ENCODE peak calls at places on chromosomes 2 and 18, in ten cellular contexts. One of them, this sample, is unnamed.

GRCh38 chr2:89833116-89833779 is 1141.8 kb downstream of the RPIA start:
- DNase-seq in PC-3: no peak
- DNase-seq in left ventricle myocardium inferior: no peak
- DNase-seq in cardiac muscle cell: no peak
- DNase-seq in astrocyte: no peak
- DNase-seq in tibial nerve: no peak
- DNase-seq in neural progenitor cell: no peak
- DNase-seq in CD8-positive, alpha-beta T cell: no peak
- DNase-seq in stomach: no peak
- DNase-seq in gastrocnemius medialis: no peak
- DNase-seq in this sample: no peak

GRCh38 chr18:10353791-10354190 is 100.6 kb upstream of the APCDD1 start:
- DNase-seq in CD8-positive, alpha-beta T cell: no peak
- DNase-seq in PC-3: peak; percentile 13
- DNase-seq in astrocyte: peak; percentile 92
- DNase-seq in left ventricle myocardium inferior: no peak
- DNase-seq in cardiac muscle cell: no peak
- DNase-seq in tibial nerve: no peak
- DNase-seq in stomach: no peak
- DNase-seq in neural progenitor cell: no peak
- DNase-seq in gastrocnemius medialis: no peak
- DNase-seq in this sample: no peak

GRCh38 chr18:34661464-34662087 is 48.5 kb upstream of the DTNA start:
- DNase-seq in cardiac muscle cell: peak; percentile 59
- DNase-seq in tibial nerve: no peak
- DNase-seq in neural progenitor cell: peak; percentile 61
- DNase-seq in stomach: no peak
- DNase-seq in gastrocnemius medialis: no peak
- DNase-seq in left ventricle myocardium inferior: no peak
- DNase-seq in astrocyte: peak; percentile 22
- DNase-seq in PC-3: peak; percentile 50
- DNase-seq in CD8-positive, alpha-beta T cell: no peak
- DNase-seq in this sample: no peak

GRCh38 chr2:237128026-237128703 is 42.5 kb downstream of the COPS8 start:
- DNase-seq in astrocyte: peak; percentile 99
- DNase-seq in cardiac muscle cell: no peak
- DNase-seq in stomach: peak; percentile 77
- DNase-seq in gastrocnemius medialis: peak; percentile 94
- DNase-seq in left ventricle myocardium inferior: peak; percentile 86
- DNase-seq in tibial nerve: peak; percentile 95
- DNase-seq in CD8-positive, alpha-beta T cell: peak; percentile 5
- DNase-seq in PC-3: peak; percentile 93
- DNase-seq in neural progenitor cell: peak; percentile 44
- DNase-seq in this sample: peak; percentile 93

GRCh38 chr18:77191241-77191751 is 58.4 kb upstream of the GALR1 start:
- DNase-seq in left ventricle myocardium inferior: no peak
- DNase-seq in neural progenitor cell: peak; percentile 10
- DNase-seq in CD8-positive, alpha-beta T cell: no peak
- DNase-seq in gastrocnemius medialis: no peak
- DNase-seq in astrocyte: peak; percentile 84
- DNase-seq in PC-3: no peak
- DNase-seq in stomach: no peak
- DNase-seq in cardiac muscle cell: no peak
- DNase-seq in tibial nerve: no peak
- DNase-seq in this sample: no peak

GRCh38 chr2:69494126-69494525 is 56.9 kb upstream of the NFU1 start:
- DNase-seq in PC-3: peak; percentile 27
- DNase-seq in cardiac muscle cell: no peak
- DNase-seq in astrocyte: no peak
- DNase-seq in stomach: no peak
- DNase-seq in neural progenitor cell: no peak
- DNase-seq in gastrocnemius medialis: no peak
- DNase-seq in tibial nerve: no peak
- DNase-seq in left ventricle myocardium inferior: no peak
- DNase-seq in CD8-positive, alpha-beta T cell: no peak
- DNase-seq in this sample: no peak

GRCh38 chr2:111930404-111930803 is 32.0 kb downstream of the MERTK start:
- DNase-seq in neural progenitor cell: no peak
- DNase-seq in stomach: no peak
- DNase-seq in tibial nerve: no peak
- DNase-seq in CD8-positive, alpha-beta T cell: no peak
- DNase-seq in cardiac muscle cell: no peak
- DNase-seq in left ventricle myocardium inferior: no peak
- DNase-seq in gastrocnemius medialis: no peak
- DNase-seq in astrocyte: no peak
- DNase-seq in PC-3: no peak
- DNase-seq in this sample: no peak

GRCh38 chr2:13252615-13253014 is 535.9 kb downstream of the TRIB2 start:
- DNase-seq in CD8-positive, alpha-beta T cell: no peak
- DNase-seq in neural progenitor cell: no peak
- DNase-seq in left ventricle myocardium inferior: no peak
- DNase-seq in astrocyte: no peak
- DNase-seq in gastrocnemius medialis: no peak
- DNase-seq in PC-3: no peak
- DNase-seq in tibial nerve: no peak
- DNase-seq in stomach: no peak
- DNase-seq in cardiac muscle cell: no peak
- DNase-seq in this sample: no peak

GRCh38 chr18:75209952-75210261 is 690 bp upstream of the TSHZ1 start:
- DNase-seq in neural progenitor cell: peak; percentile 48
- DNase-seq in tibial nerve: no peak
- DNase-seq in left ventricle myocardium inferior: no peak
- DNase-seq in gastrocnemius medialis: no peak
- DNase-seq in CD8-positive, alpha-beta T cell: no peak
- DNase-seq in astrocyte: no peak
- DNase-seq in cardiac muscle cell: peak; percentile 43
- DNase-seq in PC-3: no peak
- DNase-seq in stomach: no peak
- DNase-seq in this sample: no peak

GRCh38 chr2:179613701-179614100 is 247.7 kb downstream of the ZNF385B start:
- DNase-seq in left ventricle myocardium inferior: no peak
- DNase-seq in cardiac muscle cell: no peak
- DNase-seq in stomach: no peak
- DNase-seq in tibial nerve: no peak
- DNase-seq in CD8-positive, alpha-beta T cell: no peak
- DNase-seq in astrocyte: no peak
- DNase-seq in PC-3: no peak
- DNase-seq in neural progenitor cell: no peak
- DNase-seq in gastrocnemius medialis: no peak
- DNase-seq in this sample: no peak

GRCh38 chr2:190987116-190987515 is 26.9 kb downstream of the STAT1 start:
- DNase-seq in PC-3: no peak
- DNase-seq in tibial nerve: no peak
- DNase-seq in astrocyte: no peak
- DNase-seq in CD8-positive, alpha-beta T cell: no peak
- DNase-seq in stomach: no peak
- DNase-seq in neural progenitor cell: no peak
- DNase-seq in left ventricle myocardium inferior: no peak
- DNase-seq in cardiac muscle cell: no peak
- DNase-seq in gastrocnemius medialis: no peak
- DNase-seq in this sample: no peak

GRCh38 chr2:190987938-190988337 is 26.0 kb downstream of the STAT1 start:
- DNase-seq in left ventricle myocardium inferior: no peak
- DNase-seq in CD8-positive, alpha-beta T cell: no peak
- DNase-seq in stomach: no peak
- DNase-seq in neural progenitor cell: no peak
- DNase-seq in cardiac muscle cell: no peak
- DNase-seq in PC-3: no peak
- DNase-seq in gastrocnemius medialis: no peak
- DNase-seq in astrocyte: no peak
- DNase-seq in tibial nerve: no peak
- DNase-seq in this sample: no peak

GRCh38 chr2:190990132-190990531 is 23.8 kb downstream of the STAT1 start:
- DNase-seq in left ventricle myocardium inferior: no peak
- DNase-seq in astrocyte: no peak
- DNase-seq in cardiac muscle cell: no peak
- DNase-seq in stomach: no peak
- DNase-seq in gastrocnemius medialis: no peak
- DNase-seq in PC-3: no peak
- DNase-seq in neural progenitor cell: no peak
- DNase-seq in tibial nerve: no peak
- DNase-seq in CD8-positive, alpha-beta T cell: no peak
- DNase-seq in this sample: no peak

GRCh38 chr2:190986221-190986953 is 27.6 kb downstream of the STAT1 start:
- DNase-seq in tibial nerve: no peak
- DNase-seq in cardiac muscle cell: no peak
- DNase-seq in CD8-positive, alpha-beta T cell: no peak
- DNase-seq in stomach: no peak
- DNase-seq in astrocyte: no peak
- DNase-seq in left ventricle myocardium inferior: no peak
- DNase-seq in gastrocnemius medialis: no peak
- DNase-seq in neural progenitor cell: no peak
- DNase-seq in PC-3: no peak
- DNase-seq in this sample: no peak

DNA sequence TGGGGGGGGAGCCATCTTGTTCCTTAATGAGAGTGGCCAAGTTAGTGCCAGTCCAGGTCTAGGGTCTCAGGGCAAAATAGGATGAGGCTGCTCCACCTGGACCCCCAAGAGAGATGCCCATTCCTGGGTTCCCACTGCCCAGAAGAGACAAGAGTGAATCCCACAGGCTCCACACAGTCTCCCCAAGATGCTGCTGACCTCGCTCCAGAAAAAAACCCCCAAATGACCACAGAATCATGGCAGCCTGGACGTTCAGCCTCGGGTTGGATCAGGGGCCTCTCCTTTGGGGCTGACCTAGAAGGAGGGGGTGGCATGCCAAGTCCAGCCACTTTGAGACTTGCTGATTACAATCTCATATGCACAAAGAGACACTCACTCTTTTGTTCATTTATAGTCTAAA is 25.1 kb downstream of the STAT1 start:
- DNase-seq in astrocyte: no peak
- DNase-seq in CD8-positive, alpha-beta T cell: no peak
- DNase-seq in cardiac muscle cell: no peak
- DNase-seq in tibial nerve: no peak
- DNase-seq in PC-3: no peak
- DNase-seq in gastrocnemius medialis: no peak
- DNase-seq in stomach: no peak
- DNase-seq in neural progenitor cell: no peak
- DNase-seq in left ventricle myocardium inferior: no peak
- DNase-seq in this sample: no peak
- H3K36me3 ChIP-seq in astrocyte: peaks cover 59% of the 10 kb centered on the region
- H3K36me3 ChIP-seq in CD8-positive, alpha-beta T cell: peaks cover 83% of the 10 kb centered on the region
- H3K36me3 ChIP-seq in cardiac muscle cell: peaks cover 35% of the 10 kb centered on the region
- H3K36me3 ChIP-seq in tibial nerve: peaks cover 99% of the 10 kb centered on the region
- H3K36me3 ChIP-seq in PC-3: peaks cover 76% of the 10 kb centered on the region
- H3K36me3 ChIP-seq in gastrocnemius medialis: peaks cover 2% of the 10 kb centered on the region
- H3K36me3 ChIP-seq in stomach: peaks cover 100% of the 10 kb centered on the region
- H3K36me3 ChIP-seq in neural progenitor cell: peaks cover 10% of the 10 kb centered on the region
- H3K36me3 ChIP-seq in left ventricle myocardium inferior: peaks cover 100% of the 10 kb centered on the region
- H3K36me3 ChIP-seq in this sample: peaks cover 60% of the 10 kb centered on the region

GRCh38 chr2:163736433-163737168 is 793 bp upstream of the FIGN start:
- DNase-seq in astrocyte: no peak
- DNase-seq in PC-3: peak; percentile 47
- DNase-seq in cardiac muscle cell: peak; percentile 79
- DNase-seq in CD8-positive, alpha-beta T cell: no peak
- DNase-seq in left ventricle myocardium inferior: peak; percentile 58
- DNase-seq in neural progenitor cell: peak; percentile 92
- DNase-seq in stomach: no peak
- DNase-seq in tibial nerve: peak; percentile 15
- DNase-seq in gastrocnemius medialis: no peak
- DNase-seq in this sample: no peak
- TF ChIP-seq CTCF in astrocyte: no peak
- TF ChIP-seq CTCF in PC-3: peak; percentile 35
- TF ChIP-seq CTCF in cardiac muscle cell: peak; percentile 37
- TF ChIP-seq CTCF in CD8-positive, alpha-beta T cell: no peak
- TF ChIP-seq CTCF in left ventricle myocardium inferior: peak; percentile 48
- TF ChIP-seq CTCF in neural progenitor cell: peak; percentile 36
- TF ChIP-seq CTCF in stomach: no peak
- TF ChIP-seq CTCF in tibial nerve: peak; percentile 10
- TF ChIP-seq CTCF in gastrocnemius medialis: no peak
- TF ChIP-seq CTCF in this sample: peak; percentile 30

DNA sequence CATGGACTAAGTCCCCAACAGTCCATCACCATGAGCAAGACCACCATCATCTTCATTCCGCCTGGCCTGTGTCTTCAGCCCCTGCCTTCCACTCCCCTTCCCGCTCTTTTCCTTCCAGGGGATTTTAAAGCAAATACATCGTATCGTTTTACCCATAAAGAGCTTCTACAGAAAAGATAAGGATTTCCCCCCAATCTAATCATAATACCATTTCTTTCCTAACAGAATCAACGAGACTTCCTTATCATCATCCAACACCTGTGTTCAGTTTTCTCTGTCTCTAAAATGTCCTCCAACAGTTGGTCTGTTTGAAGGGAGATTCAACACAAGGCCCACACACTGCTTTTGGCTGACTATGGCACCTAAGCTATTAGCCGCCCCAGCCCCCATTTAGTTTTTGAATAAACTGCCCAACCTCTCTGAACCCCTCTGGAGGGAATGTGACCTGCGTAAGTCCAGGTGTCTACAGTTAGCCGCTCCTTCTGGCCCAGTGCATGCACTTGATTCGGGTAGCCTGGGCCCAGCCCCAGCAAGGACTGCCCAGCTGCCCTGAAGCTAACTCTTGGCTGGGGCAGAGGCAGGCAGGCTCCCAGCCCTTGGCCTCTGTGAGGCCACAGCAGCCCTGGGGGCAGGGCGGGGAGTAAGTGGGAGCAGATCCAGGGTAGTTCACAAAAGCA is 25.3 kb upstream of the SEMA4C start:
- DNase-seq in astrocyte: no peak
- DNase-seq in neural progenitor cell: no peak
- DNase-seq in left ventricle myocardium inferior: no peak
- DNase-seq in cardiac muscle cell: no peak
- DNase-seq in gastrocnemius medialis: no peak
- DNase-seq in stomach: no peak
- DNase-seq in CD8-positive, alpha-beta T cell: no peak
- DNase-seq in PC-3: no peak
- DNase-seq in tibial nerve: no peak
- DNase-seq in this sample: no peak
- H3K4me1 ChIP-seq in astrocyte: peaks cover 7% of the 10 kb centered on the region
- H3K4me1 ChIP-seq in neural progenitor cell: peaks cover 29% of the 10 kb centered on the region
- H3K4me1 ChIP-seq in left ventricle myocardium inferior: peaks cover 36% of the 10 kb centered on the region
- H3K4me1 ChIP-seq in cardiac muscle cell: peaks cover 18% of the 10 kb centered on the region
- H3K4me1 ChIP-seq in gastrocnemius medialis: peaks cover 47% of the 10 kb centered on the region
- H3K4me1 ChIP-seq in stomach: peaks cover 22% of the 10 kb centered on the region
- H3K4me1 ChIP-seq in CD8-positive, alpha-beta T cell: peaks cover 43% of the 10 kb centered on the region
- H3K4me1 ChIP-seq in PC-3: peaks cover 28% of the 10 kb centered on the region
- H3K4me1 ChIP-seq in tibial nerve: no peaks in the 10 kb centered on the region
- H3K4me1 ChIP-seq in this sample: peaks cover 52% of the 10 kb centered on the region

GRCh38 chr18:21538230-21538629 is 62.3 kb downstream of the ESCO1 start:
- DNase-seq in stomach: no peak
- DNase-seq in neural progenitor cell: no peak
- DNase-seq in CD8-positive, alpha-beta T cell: no peak
- DNase-seq in left ventricle myocardium inferior: no peak
- DNase-seq in PC-3: peak; percentile 3
- DNase-seq in tibial nerve: no peak
- DNase-seq in cardiac muscle cell: no peak
- DNase-seq in astrocyte: peak; percentile 4
- DNase-seq in gastrocnemius medialis: no peak
- DNase-seq in this sample: no peak

DNA sequence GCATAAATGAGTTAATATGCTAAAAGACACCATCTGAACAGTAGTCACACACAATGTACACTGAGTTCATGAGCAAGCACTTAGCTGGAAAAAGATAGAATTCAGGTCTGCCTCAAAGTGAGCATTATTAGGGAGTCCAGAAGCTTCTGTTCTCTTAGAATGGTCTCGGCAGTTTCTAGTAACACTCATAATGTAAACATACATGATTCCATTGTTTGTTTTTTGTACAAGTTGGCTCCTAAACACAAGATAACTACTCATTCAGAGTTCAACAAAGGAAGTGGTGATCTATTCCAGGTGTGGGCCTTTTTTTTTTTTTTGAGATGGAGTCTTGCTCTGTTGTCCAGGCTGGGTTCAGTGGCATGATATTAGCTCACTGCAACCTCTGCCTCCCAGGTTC is 66.2 kb downstream of the ESCO1 start:
- DNase-seq in PC-3: peak; percentile 50
- DNase-seq in cardiac muscle cell: no peak
- DNase-seq in astrocyte: no peak
- DNase-seq in stomach: no peak
- DNase-seq in tibial nerve: no peak
- DNase-seq in left ventricle myocardium inferior: no peak
- DNase-seq in gastrocnemius medialis: no peak
- DNase-seq in CD8-positive, alpha-beta T cell: no peak
- DNase-seq in neural progenitor cell: no peak
- DNase-seq in this sample: no peak
- H3K36me3 ChIP-seq in PC-3: peaks cover 32% of the 10 kb centered on the region
- H3K36me3 ChIP-seq in cardiac muscle cell: peaks cover 51% of the 10 kb centered on the region
- H3K36me3 ChIP-seq in astrocyte: peaks cover 3% of the 10 kb centered on the region
- H3K36me3 ChIP-seq in stomach: peaks cover 92% of the 10 kb centered on the region
- H3K36me3 ChIP-seq in tibial nerve: peaks cover 79% of the 10 kb centered on the region
- H3K36me3 ChIP-seq in left ventricle myocardium inferior: peaks cover 85% of the 10 kb centered on the region
- H3K36me3 ChIP-seq in gastrocnemius medialis: no peaks in the 10 kb centered on the region
- H3K36me3 ChIP-seq in CD8-positive, alpha-beta T cell: peaks cover 15% of the 10 kb centered on the region
- H3K36me3 ChIP-seq in neural progenitor cell: peaks cover 9% of the 10 kb centered on the region
- H3K36me3 ChIP-seq in this sample: peaks cover 6% of the 10 kb centered on the region

This sample was measured in thoracic aorta.